ENCODE peak calls at places on chromosome 7, in six cellular contexts. One of them, this sample, is unnamed.
A peak's percentile ranks its signal among the peaks of the same experiment; 100 is the strongest.

GRCh38 chr7:28440055-28440601 is 27.8 kb downstream of the CREB5 start:
- DNase-seq in hepatocyte: no peak
- DNase-seq in IMR-90: no peak
- DNase-seq in pancreas: no peak
- DNase-seq in left lung: no peak
- DNase-seq in psoas muscle: no peak
- DNase-seq in this sample: no peak

GRCh38 chr7:46715579-46715978 is 794.5 kb upstream of the IGFBP3 start:
- DNase-seq in IMR-90: no peak
- DNase-seq in left lung: no peak
- DNase-seq in pancreas: no peak
- DNase-seq in hepatocyte: no peak
- DNase-seq in psoas muscle: no peak
- DNase-seq in this sample: no peak

GRCh38 chr7:85287126-85287825 is 100.4 kb upstream of the SEMA3D start:
- DNase-seq in psoas muscle: no peak
- DNase-seq in pancreas: no peak
- DNase-seq in hepatocyte: peak; percentile 6
- DNase-seq in left lung: no peak
- DNase-seq in IMR-90: peak; percentile 56
- DNase-seq in this sample: no peak

GRCh38 chr7:156180451-156181229 is 368.4 kb upstream of the SHH start:
- DNase-seq in hepatocyte: no peak
- DNase-seq in psoas muscle: no peak
- DNase-seq in left lung: no peak
- DNase-seq in IMR-90: no peak
- DNase-seq in pancreas: no peak
- DNase-seq in this sample: no peak

GRCh38 chr7:41979834-41980307 is 257.1 kb downstream of the GLI3 start:
- DNase-seq in IMR-90: peak; percentile 55
- DNase-seq in left lung: no peak
- DNase-seq in hepatocyte: peak; percentile 63
- DNase-seq in pancreas: no peak
- DNase-seq in psoas muscle: no peak
- DNase-seq in this sample: no peak

GRCh38 chr7:50068850-50069551 is 24.0 kb downstream of the ZPBP start:
- DNase-seq in hepatocyte: peak; percentile 58
- DNase-seq in psoas muscle: no peak
- DNase-seq in left lung: no peak
- DNase-seq in IMR-90: no peak
- DNase-seq in pancreas: peak; percentile 61
- DNase-seq in this sample: no peak

GRCh38 chr7:103687981-103688380 is 242.0 kb upstream of the SLC26A5 start:
- DNase-seq in left lung: no peak
- DNase-seq in psoas muscle: no peak
- DNase-seq in hepatocyte: no peak
- DNase-seq in IMR-90: no peak
- DNase-seq in pancreas: no peak
- DNase-seq in this sample: no peak

GRCh38 chr7:18530224-18531179 is 35.0 kb downstream of the HDAC9 start:
- DNase-seq in IMR-90: no peak
- DNase-seq in pancreas: no peak
- DNase-seq in psoas muscle: no peak
- DNase-seq in hepatocyte: no peak
- DNase-seq in left lung: no peak
- DNase-seq in this sample: no peak

GRCh38 chr7:115740043-115740442 is 290.5 kb downstream of the TFEC start:
- DNase-seq in psoas muscle: no peak
- DNase-seq in pancreas: no peak
- DNase-seq in IMR-90: no peak
- DNase-seq in left lung: no peak
- DNase-seq in hepatocyte: no peak
- DNase-seq in this sample: no peak

GRCh38 chr7:22361795-22362194 is 4.8 kb upstream of the RAPGEF5 start:
- DNase-seq in left lung: no peak
- DNase-seq in pancreas: peak; percentile 87
- DNase-seq in psoas muscle: no peak
- DNase-seq in hepatocyte: no peak
- DNase-seq in IMR-90: peak; percentile 2
- DNase-seq in this sample: no peak

GRCh38 chr7:69430502-69431145 is 167.7 kb upstream of the AUTS2 start:
- DNase-seq in left lung: no peak
- DNase-seq in hepatocyte: peak; percentile 46
- DNase-seq in IMR-90: no peak
- DNase-seq in psoas muscle: peak; percentile 64
- DNase-seq in pancreas: no peak
- DNase-seq in this sample: peak; percentile 78

GRCh38 chr7:104857458-104858425 is 156.3 kb upstream of the KMT2E start:
- DNase-seq in IMR-90: no peak
- DNase-seq in left lung: no peak
- DNase-seq in pancreas: no peak
- DNase-seq in psoas muscle: no peak
- DNase-seq in hepatocyte: no peak
- DNase-seq in this sample: no peak

GRCh38 chr7:142338633-142339501 is 81.0 kb upstream of the PRSS58 start:
- DNase-seq in psoas muscle: peak; percentile 65
- DNase-seq in hepatocyte: no peak
- DNase-seq in pancreas: no peak
- DNase-seq in IMR-90: peak; percentile 14
- DNase-seq in left lung: no peak
- DNase-seq in this sample: peak; percentile 61

GRCh38 chr7:18117482-18117881 is 89.8 kb upstream of the PRPS1L1 start:
- DNase-seq in left lung: no peak
- DNase-seq in hepatocyte: no peak
- DNase-seq in IMR-90: peak; percentile 59
- DNase-seq in psoas muscle: no peak
- DNase-seq in pancreas: peak; percentile 21
- DNase-seq in this sample: no peak

GRCh38 chr7:81573128-81573527 is 196.7 kb downstream of the HGF start:
- DNase-seq in hepatocyte: no peak
- DNase-seq in psoas muscle: no peak
- DNase-seq in IMR-90: no peak
- DNase-seq in pancreas: no peak
- DNase-seq in left lung: no peak
- DNase-seq in this sample: no peak

GRCh38 chr7:92754756-92755581 is 81.4 kb downstream of the CDK6 start:
- DNase-seq in left lung: no peak
- DNase-seq in psoas muscle: no peak
- DNase-seq in pancreas: no peak
- DNase-seq in hepatocyte: no peak
- DNase-seq in IMR-90: no peak
- DNase-seq in this sample: no peak

GRCh38 chr7:1946025-1946424 is 275.9 kb downstream of the ELFN1 start:
- DNase-seq in pancreas: no peak
- DNase-seq in IMR-90: no peak
- DNase-seq in hepatocyte: no peak
- DNase-seq in left lung: peak; percentile 25
- DNase-seq in psoas muscle: peak; percentile 28
- DNase-seq in this sample: peak; percentile 35

GRCh38 chr7:128021361-128021760 is 9.9 kb downstream of the LRRC4 start:
- DNase-seq in pancreas: no peak
- DNase-seq in hepatocyte: peak; percentile 37
- DNase-seq in left lung: no peak
- DNase-seq in psoas muscle: no peak
- DNase-seq in IMR-90: peak; percentile 57
- DNase-seq in this sample: no peak

GRCh38 chr7:103679156-103680132 is 233.4 kb upstream of the SLC26A5 start:
- DNase-seq in hepatocyte: no peak
- DNase-seq in psoas muscle: no peak
- DNase-seq in left lung: no peak
- DNase-seq in IMR-90: peak; percentile 71
- DNase-seq in pancreas: no peak
- DNase-seq in this sample: no peak

GRCh38 chr7:29230871-29231345 is 36.3 kb downstream of the CHN2 start:
- DNase-seq in psoas muscle: no peak
- DNase-seq in left lung: no peak
- DNase-seq in hepatocyte: no peak
- DNase-seq in IMR-90: no peak
- DNase-seq in pancreas: peak; percentile 44
- DNase-seq in this sample: no peak

GRCh38 chr7:78020131-78020873 is 221.7 kb downstream of the PHTF2 start:
- DNase-seq in hepatocyte: peak; percentile 85
- DNase-seq in pancreas: peak; percentile 71
- DNase-seq in IMR-90: peak; percentile 91
- DNase-seq in psoas muscle: peak; percentile 57
- DNase-seq in left lung: peak; percentile 41
- DNase-seq in this sample: no peak

GRCh38 chr7:28784166-28784870 is 173.8 kb downstream of the TRIL start:
- DNase-seq in left lung: no peak
- DNase-seq in hepatocyte: peak; percentile 12
- DNase-seq in pancreas: no peak
- DNase-seq in IMR-90: peak; percentile 34
- DNase-seq in psoas muscle: no peak
- DNase-seq in this sample: no peak

GRCh38 chr7:156765901-156766656 is 125.5 kb downstream of the RNF32 start:
- DNase-seq in hepatocyte: no peak
- DNase-seq in IMR-90: no peak
- DNase-seq in pancreas: no peak
- DNase-seq in left lung: no peak
- DNase-seq in psoas muscle: no peak
- DNase-seq in this sample: no peak

GRCh38 chr7:124459101-124460052 is 306.2 kb downstream of the GPR37 start:
- DNase-seq in left lung: no peak
- DNase-seq in psoas muscle: no peak
- DNase-seq in IMR-90: peak; percentile 87
- DNase-seq in pancreas: peak; percentile 32
- DNase-seq in hepatocyte: peak; percentile 26
- DNase-seq in this sample: no peak

GRCh38 chr7:129373651-129374428 is 60.4 kb upstream of the STRIP2 start:
- DNase-seq in pancreas: no peak
- DNase-seq in hepatocyte: no peak
- DNase-seq in IMR-90: no peak
- DNase-seq in psoas muscle: no peak
- DNase-seq in left lung: no peak
- DNase-seq in this sample: no peak

GRCh38 chr7:98387136-98387535 is 13.8 kb downstream of the BAIAP2L1 start:
- DNase-seq in pancreas: no peak
- DNase-seq in psoas muscle: no peak
- DNase-seq in IMR-90: no peak
- DNase-seq in hepatocyte: no peak
- DNase-seq in left lung: no peak
- DNase-seq in this sample: no peak

GRCh38 chr7:66539264-66539623 is 89.4 kb upstream of the KCTD7 start:
- DNase-seq in pancreas: no peak
- DNase-seq in left lung: no peak
- DNase-seq in psoas muscle: no peak
- DNase-seq in IMR-90: no peak
- DNase-seq in hepatocyte: no peak
- DNase-seq in this sample: no peak
- H3K4me1 ChIP-seq in pancreas: no peaks in the 10 kb centered on the region
- H3K4me1 ChIP-seq in left lung: no peaks in the 10 kb centered on the region
- H3K4me1 ChIP-seq in psoas muscle: no peaks in the 10 kb centered on the region
- H3K4me1 ChIP-seq in IMR-90: peaks cover 12% of the 10 kb centered on the region
- H3K4me1 ChIP-seq in hepatocyte: peaks cover 13% of the 10 kb centered on the region
- H3K4me1 ChIP-seq in this sample: peaks cover 3% of the 10 kb centered on the region

GRCh38 chr7:97001221-97001620 is 4.1 kb upstream of the DLX6 start:
- DNase-seq in IMR-90: no peak
- DNase-seq in left lung: no peak
- DNase-seq in psoas muscle: no peak
- DNase-seq in hepatocyte: no peak
- DNase-seq in pancreas: no peak
- DNase-seq in this sample: no peak
- H3K27me3 ChIP-seq in IMR-90: peaks cover 81% of the 10 kb centered on the region
- H3K27me3 ChIP-seq in left lung: peaks cover 95% of the 10 kb centered on the region
- H3K27me3 ChIP-seq in psoas muscle: peaks cover 99% of the 10 kb centered on the region
- H3K27me3 ChIP-seq in hepatocyte: peaks cover 94% of the 10 kb centered on the region
- H3K27me3 ChIP-seq in pancreas: peaks cover 87% of the 10 kb centered on the region
- H3K27me3 ChIP-seq in this sample: peaks cover 3% of the 10 kb centered on the region

GRCh38 chr7:76165973-76166403 is 35.7 kb upstream of the SRRM3 start:
- DNase-seq in hepatocyte: no peak
- DNase-seq in left lung: no peak
- DNase-seq in IMR-90: no peak
- DNase-seq in psoas muscle: no peak
- DNase-seq in pancreas: no peak
- DNase-seq in this sample: no peak
- H3K27ac ChIP-seq in hepatocyte: peak overlapping the region; percentile 94
- H3K27ac ChIP-seq in left lung: peak overlapping the region; percentile 83
- H3K27ac ChIP-seq in IMR-90: peak overlapping the region; percentile 13
- H3K27ac ChIP-seq in psoas muscle: peak overlapping the region; percentile 95
- H3K27ac ChIP-seq in pancreas: peak overlapping the region; percentile 95
- H3K27ac ChIP-seq in this sample: peak overlapping the region; percentile 58

DNA sequence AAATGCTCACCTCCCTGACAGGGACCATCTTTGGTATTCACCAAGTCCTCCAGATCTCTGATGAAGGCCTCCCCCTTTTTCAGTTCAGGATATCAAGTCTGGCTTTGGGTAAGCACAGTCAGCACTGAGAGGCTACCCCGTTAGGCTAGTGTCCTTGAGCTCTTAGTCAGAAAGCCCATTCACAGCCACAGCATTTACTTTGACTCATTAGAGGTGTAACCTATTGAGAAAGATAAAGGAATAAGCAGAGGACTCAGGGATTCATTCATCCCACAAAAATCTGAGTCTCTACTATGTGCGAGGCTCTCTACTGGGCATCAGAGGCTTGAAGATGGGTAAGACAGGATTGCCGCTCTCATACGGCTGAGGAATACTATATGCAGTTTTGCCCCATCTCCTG is 14.0 kb upstream of the RAMP3 start:
- DNase-seq in left lung: no peak
- DNase-seq in pancreas: no peak
- DNase-seq in psoas muscle: no peak
- DNase-seq in IMR-90: peak; percentile 54
- DNase-seq in hepatocyte: no peak
- DNase-seq in this sample: no peak
- H3K4me1 ChIP-seq in left lung: no peaks in the 10 kb centered on the region
- H3K4me1 ChIP-seq in pancreas: no peaks in the 10 kb centered on the region
- H3K4me1 ChIP-seq in psoas muscle: no peaks in the 10 kb centered on the region
- H3K4me1 ChIP-seq in IMR-90: no peaks in the 10 kb centered on the region
- H3K4me1 ChIP-seq in hepatocyte: no peaks in the 10 kb centered on the region
- H3K4me1 ChIP-seq in this sample: no peaks in the 10 kb centered on the region